ENCODE peak calls at places on chromosomes 3 and 15, in five cellular contexts. One of them, this sample, is unnamed.

GRCh38 chr15:89003865-89004725 is 84.2 kb upstream of the ABHD2 start:
- DNase-seq in aorta: peak; percentile 75
- DNase-seq in retinal pigment epithelial cell: no peak
- DNase-seq in left ventricle myocardium superior: peak; percentile 71
- DNase-seq in posterior cingulate gyrus: peak; percentile 42
- DNase-seq in this sample: no peak

GRCh38 chr3:131549340-131549739 is 46.6 kb upstream of the MRPL3 start:
- DNase-seq in left ventricle myocardium superior: no peak
- DNase-seq in aorta: no peak
- DNase-seq in posterior cingulate gyrus: no peak
- DNase-seq in retinal pigment epithelial cell: no peak
- DNase-seq in this sample: no peak

GRCh38 chr15:35545316-35545824 is 595 bp downstream of the DPH6 start:
- DNase-seq in left ventricle myocardium superior: peak; percentile 68
- DNase-seq in retinal pigment epithelial cell: no peak
- DNase-seq in posterior cingulate gyrus: peak; percentile 21
- DNase-seq in aorta: peak; percentile 80
- DNase-seq in this sample: no peak

GRCh38 chr15:60507596-60508424 is 28.9 kb upstream of the ICE2 start:
- DNase-seq in posterior cingulate gyrus: peak; percentile 23
- DNase-seq in aorta: no peak
- DNase-seq in left ventricle myocardium superior: no peak
- DNase-seq in retinal pigment epithelial cell: peak; percentile 29
- DNase-seq in this sample: peak; percentile 26

GRCh38 chr3:149414557-149415231 is 37.2 kb upstream of the TM4SF1 start:
- DNase-seq in aorta: no peak
- DNase-seq in left ventricle myocardium superior: no peak
- DNase-seq in retinal pigment epithelial cell: no peak
- DNase-seq in posterior cingulate gyrus: no peak
- DNase-seq in this sample: no peak

GRCh38 chr3:56975562-56975961 is 84.9 kb upstream of the SPATA12 start:
- DNase-seq in aorta: no peak
- DNase-seq in left ventricle myocardium superior: no peak
- DNase-seq in posterior cingulate gyrus: no peak
- DNase-seq in retinal pigment epithelial cell: no peak
- DNase-seq in this sample: no peak

GRCh38 chr3:126888186-126888760 is 94.6 kb upstream of the PLXNA1 start:
- DNase-seq in left ventricle myocardium superior: no peak
- DNase-seq in aorta: no peak
- DNase-seq in retinal pigment epithelial cell: no peak
- DNase-seq in posterior cingulate gyrus: no peak
- DNase-seq in this sample: no peak

GRCh38 chr15:25403771-25404170 is 35.1 kb downstream of the UBE3A start:
- DNase-seq in left ventricle myocardium superior: no peak
- DNase-seq in posterior cingulate gyrus: no peak
- DNase-seq in retinal pigment epithelial cell: no peak
- DNase-seq in aorta: no peak
- DNase-seq in this sample: no peak

GRCh38 chr3:141407043-141407442 is 38.7 kb downstream of the ZBTB38 start:
- DNase-seq in posterior cingulate gyrus: no peak
- DNase-seq in aorta: no peak
- DNase-seq in left ventricle myocardium superior: no peak
- DNase-seq in retinal pigment epithelial cell: peak; percentile 94
- DNase-seq in this sample: no peak

GRCh38 chr15:66251790-66252355 is 1.7 kb downstream of the MEGF11 start:
- DNase-seq in left ventricle myocardium superior: no peak
- DNase-seq in retinal pigment epithelial cell: no peak
- DNase-seq in posterior cingulate gyrus: no peak
- DNase-seq in aorta: no peak
- DNase-seq in this sample: no peak

GRCh38 chr3:124078978-124079911 is 87.3 kb upstream of the ROPN1 start:
- DNase-seq in retinal pigment epithelial cell: no peak
- DNase-seq in aorta: no peak
- DNase-seq in posterior cingulate gyrus: peak; percentile 34
- DNase-seq in left ventricle myocardium superior: no peak
- DNase-seq in this sample: no peak

GRCh38 chr3:25441234-25441856 is 13.3 kb downstream of the RARB start:
- DNase-seq in retinal pigment epithelial cell: no peak
- DNase-seq in aorta: no peak
- DNase-seq in posterior cingulate gyrus: no peak
- DNase-seq in left ventricle myocardium superior: no peak
- DNase-seq in this sample: no peak

GRCh38 chr15:69008056-69008455 is 6.4 kb upstream of the NOX5 start:
- DNase-seq in retinal pigment epithelial cell: no peak
- DNase-seq in left ventricle myocardium superior: no peak
- DNase-seq in posterior cingulate gyrus: no peak
- DNase-seq in aorta: no peak
- DNase-seq in this sample: no peak

GRCh38 chr15:93417156-93418077 is 328.4 kb upstream of the RGMA start:
- DNase-seq in retinal pigment epithelial cell: no peak
- DNase-seq in aorta: no peak
- DNase-seq in left ventricle myocardium superior: peak; percentile 82
- DNase-seq in posterior cingulate gyrus: no peak
- DNase-seq in this sample: no peak

GRCh38 chr3:187975571-187976360 is 178.2 kb upstream of the LPP start:
- DNase-seq in aorta: no peak
- DNase-seq in retinal pigment epithelial cell: no peak
- DNase-seq in posterior cingulate gyrus: no peak
- DNase-seq in left ventricle myocardium superior: peak; percentile 49
- DNase-seq in this sample: no peak

GRCh38 chr3:21751891-21752290 is 881 bp upstream of the ZNF385D start:
- DNase-seq in retinal pigment epithelial cell: no peak
- DNase-seq in posterior cingulate gyrus: no peak
- DNase-seq in left ventricle myocardium superior: no peak
- DNase-seq in aorta: no peak
- DNase-seq in this sample: no peak

GRCh38 chr3:134602440-134602814 is 48.4 kb downstream of the KY start:
- DNase-seq in posterior cingulate gyrus: no peak
- DNase-seq in left ventricle myocardium superior: no peak
- DNase-seq in aorta: no peak
- DNase-seq in retinal pigment epithelial cell: no peak
- DNase-seq in this sample: no peak

GRCh38 chr3:930866-931265 is 162.0 kb upstream of the CNTN6 start:
- DNase-seq in posterior cingulate gyrus: no peak
- DNase-seq in left ventricle myocardium superior: no peak
- DNase-seq in aorta: no peak
- DNase-seq in retinal pigment epithelial cell: no peak
- DNase-seq in this sample: no peak

This sample was measured in epithelial cell of proximal tubule.